ENCODE peak calls at places on chromosomes 6 and 20, in four cellular contexts. B is heart left ventricle; W is CD4-positive, alpha-beta T cell; T is BE2C. J is an unnamed sample.

GRCh38 chr6:51025082-51025777 is 206.6 kb downstream of the TFAP2B start:
- DNase-seq in B (no peak), W (no peak), T (no peak), J (no peak)

GRCh38 chr20:6636209-6637159 is 131.0 kb upstream of the BMP2 start:
- DNase-seq in B (peak; percentile 30), W (no peak), T (no peak), J (peak; percentile 71)

GRCh38 chr6:44652551-44652950 is 265.0 kb downstream of the CDC5L start:
- DNase-seq in B (no peak), W (no peak), T (no peak), J (no peak)

GRCh38 chr6:70336976-70337375 is 34.1 kb upstream of the COL9A1 start:
- DNase-seq in B (no peak), W (no peak), T (no peak), J (no peak)

GRCh38 chr6:70210462-70210861 is 92.4 kb downstream of the COL9A1 start:
- DNase-seq in B (no peak), W (no peak), T (no peak), J (peak; percentile 14)

GRCh38 chr6:14882394-14883073 is 363.3 kb upstream of the JARID2 start:
- DNase-seq in B (no peak), W (no peak), T (no peak), J (no peak)

GRCh38 chr6:153024401-153025017 is 22.0 kb upstream of the MTRF1L start:
- DNase-seq in B (peak; percentile 18), W (peak; percentile 17), T (peak; percentile 41), J (peak; percentile 78)

GRCh38 chr6:151209071-151209831 is 30.5 kb upstream of the AKAP12 start:
- DNase-seq in B (no peak), W (no peak), T (peak; percentile 7), J (peak; percentile 11)

GRCh38 chr6:169933839-169934698 is 182.6 kb downstream of the ERMARD start:
- DNase-seq in B (peak; percentile 64), W (no peak), T (no peak), J (peak; percentile 52)

GRCh38 chr6:90008908-90009501 is 114.7 kb downstream of the GJA10 start:
- DNase-seq in B (no peak), W (no peak), T (no peak), J (peak; percentile 34)

GRCh38 chr20:34516874-34517542 is 786 bp downstream of the DYNLRB1 start:
- DNase-seq in B (no peak), W (peak; percentile 25), T (peak; percentile 34), J (no peak)

GRCh38 chr20:61931476-61932198 is 134.0 kb downstream of the TAF4 start:
- DNase-seq in B (no peak), W (no peak), T (no peak), J (no peak)

GRCh38 chr20:50472693-50473610 is 37.2 kb upstream of the PTPN1 start:
- DNase-seq in B (no peak), W (no peak), T (no peak), J (no peak)

GRCh38 chr20:4959582-4959981 is 41.7 kb downstream of the SLC23A2 start:
- DNase-seq in B (no peak), W (no peak), T (no peak), J (no peak)

GRCh38 chr6:28212510-28213212 is 12.4 kb upstream of the ZSCAN9 start:
- DNase-seq in B (no peak), W (no peak), T (peak; percentile 78), J (peak; percentile 20)

GRCh38 chr6:121810346-121811032 is 375.0 kb downstream of the GJA1 start:
- DNase-seq in B (no peak), W (no peak), T (no peak), J (no peak)

GRCh38 chr20:48636301-48636700 is 191.5 kb downstream of the PREX1 start:
- DNase-seq in B (no peak), W (no peak), T (no peak), J (no peak)

GRCh38 chr6:9456241-9456658 is 958.6 kb downstream of the TFAP2A start:
- DNase-seq in B (no peak), W (no peak), T (no peak), J (no peak)

GRCh38 chr6:120564779-120565178 is 769.5 kb downstream of the TBC1D32 start:
- DNase-seq in B (no peak), W (no peak), T (no peak), J (no peak)

GRCh38 chr6:69630767-69631166 is 166.0 kb downstream of the LMBRD1 start:
- DNase-seq in B (no peak), W (no peak), T (no peak), J (no peak)

GRCh38 chr20:10558635-10559187 is 115.1 kb downstream of the JAG1 start:
- DNase-seq in B (no peak), W (no peak), T (no peak), J (peak; percentile 32)

GRCh38 chr20:36574278-36575065 is 1.1 kb downstream of the TGIF2 start:
- DNase-seq in B (peak; percentile 48), W (peak; percentile 36), T (peak; percentile 60), J (peak; percentile 75)

DNA sequence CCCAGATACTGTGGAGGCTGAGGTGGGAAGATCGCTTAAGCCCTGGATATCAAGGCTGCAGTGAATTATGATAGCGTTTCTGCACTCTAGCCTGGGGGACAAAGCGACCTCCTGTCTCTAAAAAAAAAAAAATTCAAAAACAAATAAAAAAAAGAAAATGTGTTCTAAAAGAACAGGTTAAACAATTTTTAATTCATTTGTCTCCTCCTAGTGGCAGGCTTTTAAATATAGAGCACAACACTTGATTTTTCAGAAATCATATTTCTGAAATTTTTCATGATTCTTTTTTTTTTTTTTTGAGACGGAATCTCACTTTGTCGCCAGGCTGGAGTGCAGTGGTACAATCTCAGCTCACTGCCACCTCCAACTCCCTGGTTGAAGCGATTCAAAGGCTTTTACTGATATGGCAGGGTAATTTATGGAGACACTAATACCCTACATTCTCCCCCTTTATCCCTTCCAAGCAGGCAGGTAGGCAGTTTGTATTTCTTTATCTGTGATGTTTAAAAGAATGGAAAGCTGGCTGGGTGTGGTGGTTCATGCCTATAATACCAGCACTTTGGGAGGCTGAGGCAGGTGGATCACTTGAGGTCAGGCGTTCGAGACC is 8.7 kb upstream of the GTF3C6 start:
- DNase-seq in B (no peak), W (no peak), T (no peak), J (peak; percentile 21)
- TF ChIP-seq CTCF in B (peak; percentile 41), W (peak; percentile 66), T (peak; percentile 38), J (peak; percentile 45)

GRCh38 chr20:63008541-63009043 is 1.8 kb upstream of the BHLHE23 start:
- DNase-seq in B (no peak), W (no peak), T (no peak), J (no peak)

GRCh38 chr20:63007722-63008488 is 1.1 kb upstream of the BHLHE23 start:
- DNase-seq in B (no peak), W (no peak), T (no peak), J (no peak)

GRCh38 chr20:63009044-63009961 is 2.5 kb upstream of the BHLHE23 start:
- DNase-seq in B (peak; percentile 69), W (peak; percentile 82), T (peak; percentile 83), J (peak; percentile 70)

GRCh38 chr20:63011798-63012197 is 5.0 kb upstream of the BHLHE23 start:
- DNase-seq in B (no peak), W (no peak), T (no peak), J (no peak)

GRCh38 chr20:63009988-63010769 is 3.4 kb upstream of the BHLHE23 start:
- DNase-seq in B (no peak), W (peak; percentile 53), T (no peak), J (no peak)
- H3K27me3 ChIP-seq in B (peaks cover 98% of the 10 kb centered on the region), W (peaks cover 41% of the 10 kb centered on the region), T (peaks cover 98% of the 10 kb centered on the region), J (peaks cover 81% of the 10 kb centered on the region)

DNA sequence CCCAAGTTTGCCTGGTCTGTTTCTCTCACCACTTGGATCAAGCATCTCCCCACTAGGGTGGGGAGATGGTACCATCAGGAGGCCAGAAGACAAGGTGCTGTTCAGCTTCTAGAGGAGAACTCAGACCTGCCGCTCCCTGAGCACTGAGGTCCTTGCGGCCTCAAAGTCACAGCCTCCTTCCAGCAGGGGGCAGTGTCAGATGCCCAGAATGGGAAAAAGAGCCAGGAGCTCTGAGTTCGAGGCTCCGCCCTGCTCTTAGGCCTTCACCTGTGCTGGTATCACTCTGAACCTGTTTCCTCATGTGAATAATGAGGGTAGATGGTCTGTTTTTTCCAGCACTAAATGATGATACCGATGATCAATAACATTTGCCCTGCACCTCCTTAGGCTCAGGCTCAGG is 68.7 kb downstream of the TOX2 start:
- DNase-seq in B (peak; percentile 6), W (peak; percentile 18), T (peak; percentile 33), J (no peak)
- TF ChIP-seq CTCF in B (peak; percentile 4), W (peak; percentile 25), T (peak; percentile 51), J (peak; percentile 40)

DNA sequence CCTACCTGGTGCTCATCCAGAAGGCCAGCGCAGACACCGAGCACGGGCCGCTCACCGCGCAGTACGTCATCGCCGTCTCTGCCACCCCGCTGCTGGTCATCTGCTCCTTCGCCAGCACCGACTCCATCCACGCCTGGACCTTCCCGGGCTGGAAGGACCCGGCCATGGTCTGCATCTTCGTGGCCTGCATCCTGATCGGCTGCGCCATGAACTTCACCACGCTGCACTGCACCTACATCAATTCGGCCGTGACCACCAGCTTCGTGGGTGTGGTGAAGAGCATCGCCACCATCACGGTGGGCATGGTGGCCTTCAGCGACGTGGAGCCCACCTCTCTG is 1.8 kb downstream of the SLC35D3 start:
- DNase-seq in B (no peak), W (no peak), T (no peak), J (no peak)
- H3K27me3 ChIP-seq in B (peaks cover 53% of the 10 kb centered on the region), W (peaks cover 55% of the 10 kb centered on the region), T (no peaks in the 10 kb centered on the region), J (peaks cover 73% of the 10 kb centered on the region)

GRCh38 chr20:53683506-53683905 is 89.9 kb upstream of the ZNF217 start:
- DNase-seq in B (no peak), W (no peak), T (no peak), J (no peak)
- TF ChIP-seq CTCF in B (no peak), W (no peak), T (no peak), J (no peak)